ENCODE peak calls at places on chromosomes 4 and X, in five cellular contexts. One of them, this sample, is unnamed.

GRCh38 chrX:153321381-153322105 is at the start of gene PNMA6F:
- DNase-seq in trophoblast cell: no peak
- DNase-seq in sigmoid colon: no peak
- DNase-seq in NCI-H1092 treated with DMSO at 0.1 percent for 48 hours: no peak
- DNase-seq in midbrain: no peak
- DNase-seq in this sample: no peak

GRCh38 chr4:71184195-71184781 is 154.5 kb upstream of the SLC4A4 start:
- DNase-seq in trophoblast cell: peak; percentile 76
- DNase-seq in sigmoid colon: no peak
- DNase-seq in NCI-H1092 treated with DMSO at 0.1 percent for 48 hours: peak; percentile 24
- DNase-seq in midbrain: peak; percentile 71
- DNase-seq in this sample: peak; percentile 20

GRCh38 chr4:46016306-46016705 is 107.5 kb downstream of the GABRG1 start:
- DNase-seq in trophoblast cell: peak; percentile 7
- DNase-seq in sigmoid colon: no peak
- DNase-seq in NCI-H1092 treated with DMSO at 0.1 percent for 48 hours: no peak
- DNase-seq in midbrain: no peak
- DNase-seq in this sample: no peak

GRCh38 chrX:630922-631496 is 418 bp downstream of the SHOX start:
- DNase-seq in trophoblast cell: no peak
- DNase-seq in sigmoid colon: peak; percentile 41
- DNase-seq in NCI-H1092 treated with DMSO at 0.1 percent for 48 hours: no peak
- DNase-seq in midbrain: no peak
- DNase-seq in this sample: no peak

GRCh38 chr4:91256043-91256442 is 1047.7 kb upstream of the GRID2 start:
- DNase-seq in trophoblast cell: peak; percentile 8
- DNase-seq in sigmoid colon: no peak
- DNase-seq in NCI-H1092 treated with DMSO at 0.1 percent for 48 hours: no peak
- DNase-seq in midbrain: no peak
- DNase-seq in this sample: no peak

GRCh38 chr4:74365761-74366160 is 816 bp downstream of the EREG start:
- DNase-seq in trophoblast cell: no peak
- DNase-seq in sigmoid colon: peak; percentile 66
- DNase-seq in NCI-H1092 treated with DMSO at 0.1 percent for 48 hours: peak; percentile 35
- DNase-seq in midbrain: no peak
- DNase-seq in this sample: peak; percentile 59

GRCh38 chr4:91924625-91925024 is 379.1 kb upstream of the GRID2 start:
- DNase-seq in trophoblast cell: no peak
- DNase-seq in sigmoid colon: no peak
- DNase-seq in NCI-H1092 treated with DMSO at 0.1 percent for 48 hours: no peak
- DNase-seq in midbrain: no peak
- DNase-seq in this sample: no peak

GRCh38 chr4:113758361-113758760 is 3.2 kb downstream of the CAMK2D start:
- DNase-seq in trophoblast cell: no peak
- DNase-seq in sigmoid colon: no peak
- DNase-seq in NCI-H1092 treated with DMSO at 0.1 percent for 48 hours: no peak
- DNase-seq in midbrain: no peak
- DNase-seq in this sample: no peak

GRCh38 chr4:72394264-72394663 is 174.8 kb downstream of the ADAMTS3 start:
- DNase-seq in trophoblast cell: no peak
- DNase-seq in sigmoid colon: no peak
- DNase-seq in NCI-H1092 treated with DMSO at 0.1 percent for 48 hours: no peak
- DNase-seq in midbrain: no peak
- DNase-seq in this sample: no peak

GRCh38 chrX:10157545-10157944 is 770 bp downstream of the CLCN4 start:
- DNase-seq in trophoblast cell: peak; percentile 63
- DNase-seq in sigmoid colon: no peak
- DNase-seq in NCI-H1092 treated with DMSO at 0.1 percent for 48 hours: no peak
- DNase-seq in midbrain: no peak
- DNase-seq in this sample: no peak

GRCh38 chr4:24557036-24558022 is 27.0 kb downstream of the DHX15 start:
- DNase-seq in trophoblast cell: peak; percentile 81
- DNase-seq in sigmoid colon: no peak
- DNase-seq in NCI-H1092 treated with DMSO at 0.1 percent for 48 hours: no peak
- DNase-seq in midbrain: no peak
- DNase-seq in this sample: no peak

GRCh38 chrX:40031861-40032422 is 65.8 kb downstream of the BCOR start:
- DNase-seq in trophoblast cell: peak; percentile 94
- DNase-seq in sigmoid colon: no peak
- DNase-seq in NCI-H1092 treated with DMSO at 0.1 percent for 48 hours: no peak
- DNase-seq in midbrain: no peak
- DNase-seq in this sample: no peak

GRCh38 chr4:156118821-156119220 is 165.2 kb upstream of the CTSO start:
- DNase-seq in trophoblast cell: no peak
- DNase-seq in sigmoid colon: no peak
- DNase-seq in NCI-H1092 treated with DMSO at 0.1 percent for 48 hours: no peak
- DNase-seq in midbrain: no peak
- DNase-seq in this sample: no peak

GRCh38 chr4:37644962-37645361 is 41.2 kb downstream of the RELL1 start:
- DNase-seq in trophoblast cell: no peak
- DNase-seq in sigmoid colon: no peak
- DNase-seq in NCI-H1092 treated with DMSO at 0.1 percent for 48 hours: no peak
- DNase-seq in midbrain: no peak
- DNase-seq in this sample: no peak

GRCh38 chr4:6819295-6819694 is 36.8 kb downstream of the KIAA0232 start:
- DNase-seq in trophoblast cell: no peak
- DNase-seq in sigmoid colon: no peak
- DNase-seq in NCI-H1092 treated with DMSO at 0.1 percent for 48 hours: no peak
- DNase-seq in midbrain: no peak
- DNase-seq in this sample: no peak

GRCh38 chrX:51922561-51922960 is 29.1 kb downstream of the MAGED1 start:
- DNase-seq in trophoblast cell: no peak
- DNase-seq in sigmoid colon: no peak
- DNase-seq in NCI-H1092 treated with DMSO at 0.1 percent for 48 hours: no peak
- DNase-seq in midbrain: no peak
- DNase-seq in this sample: no peak

GRCh38 chrX:103817502-103817901 is 14.6 kb downstream of the RAB9B start:
- DNase-seq in trophoblast cell: peak; percentile 94
- DNase-seq in sigmoid colon: no peak
- DNase-seq in NCI-H1092 treated with DMSO at 0.1 percent for 48 hours: peak; percentile 42
- DNase-seq in midbrain: peak; percentile 67
- DNase-seq in this sample: peak; percentile 60

GRCh38 chr4:3786196-3786869 is 20.1 kb downstream of the ADRA2C start:
- DNase-seq in trophoblast cell: no peak
- DNase-seq in sigmoid colon: no peak
- DNase-seq in NCI-H1092 treated with DMSO at 0.1 percent for 48 hours: peak; percentile 94
- DNase-seq in midbrain: peak; percentile 73
- DNase-seq in this sample: peak; percentile 21

GRCh38 chrX:41421071-41421729 is 25.9 kb upstream of the NYX start:
- DNase-seq in trophoblast cell: no peak
- DNase-seq in sigmoid colon: no peak
- DNase-seq in NCI-H1092 treated with DMSO at 0.1 percent for 48 hours: no peak
- DNase-seq in midbrain: no peak
- DNase-seq in this sample: no peak

GRCh38 chr4:72971572-72971971 is 97.9 kb downstream of the COX18 start:
- DNase-seq in trophoblast cell: peak; percentile 44
- DNase-seq in sigmoid colon: no peak
- DNase-seq in NCI-H1092 treated with DMSO at 0.1 percent for 48 hours: no peak
- DNase-seq in midbrain: no peak
- DNase-seq in this sample: no peak

GRCh38 chr4:6688879-6689505 is 4.7 kb upstream of the S100P start:
- DNase-seq in trophoblast cell: peak; percentile 97
- DNase-seq in sigmoid colon: no peak
- DNase-seq in NCI-H1092 treated with DMSO at 0.1 percent for 48 hours: no peak
- DNase-seq in midbrain: no peak
- DNase-seq in this sample: no peak

GRCh38 chr4:25872851-25873631 is 10.3 kb upstream of the SEL1L3 start:
- DNase-seq in trophoblast cell: no peak
- DNase-seq in sigmoid colon: no peak
- DNase-seq in NCI-H1092 treated with DMSO at 0.1 percent for 48 hours: no peak
- DNase-seq in midbrain: no peak
- DNase-seq in this sample: no peak

GRCh38 chr4:7487464-7487863 is 52.7 kb upstream of the PSAPL1 start:
- DNase-seq in trophoblast cell: no peak
- DNase-seq in sigmoid colon: no peak
- DNase-seq in NCI-H1092 treated with DMSO at 0.1 percent for 48 hours: peak; percentile 22
- DNase-seq in midbrain: no peak
- DNase-seq in this sample: peak; percentile 29

GRCh38 chr4:94365304-94365703 is 22.7 kb upstream of the HPGDS start:
- DNase-seq in trophoblast cell: no peak
- DNase-seq in sigmoid colon: no peak
- DNase-seq in NCI-H1092 treated with DMSO at 0.1 percent for 48 hours: no peak
- DNase-seq in midbrain: no peak
- DNase-seq in this sample: no peak

GRCh38 chr4:128286474-128287158 is 997 bp downstream of the PGRMC2 start:
- DNase-seq in trophoblast cell: peak; percentile 57
- DNase-seq in sigmoid colon: no peak
- DNase-seq in NCI-H1092 treated with DMSO at 0.1 percent for 48 hours: peak; percentile 22
- DNase-seq in midbrain: no peak
- DNase-seq in this sample: peak; percentile 16

GRCh38 chrX:8091526-8091925 is 79.5 kb downstream of the VCX2 start:
- DNase-seq in trophoblast cell: no peak
- DNase-seq in sigmoid colon: no peak
- DNase-seq in NCI-H1092 treated with DMSO at 0.1 percent for 48 hours: no peak
- DNase-seq in midbrain: no peak
- DNase-seq in this sample: no peak

GRCh38 chr4:168549145-168549544 is 52.3 kb downstream of the PALLD start:
- DNase-seq in trophoblast cell: no peak
- DNase-seq in sigmoid colon: no peak
- DNase-seq in NCI-H1092 treated with DMSO at 0.1 percent for 48 hours: no peak
- DNase-seq in midbrain: no peak
- DNase-seq in this sample: no peak

GRCh38 chr4:111977419-111977965 is 167.8 kb upstream of the FAM241A start:
- DNase-seq in trophoblast cell: no peak
- DNase-seq in sigmoid colon: no peak
- DNase-seq in NCI-H1092 treated with DMSO at 0.1 percent for 48 hours: no peak
- DNase-seq in midbrain: no peak
- DNase-seq in this sample: no peak

GRCh38 chr4:1598641-1599481 is 85.3 kb downstream of the FAM53A start:
- DNase-seq in trophoblast cell: no peak
- DNase-seq in sigmoid colon: peak; percentile 41
- DNase-seq in NCI-H1092 treated with DMSO at 0.1 percent for 48 hours: no peak
- DNase-seq in midbrain: no peak
- DNase-seq in this sample: no peak

GRCh38 chr4:2076908-2077534 is 17.9 kb downstream of the NAT8L start:
- DNase-seq in trophoblast cell: no peak
- DNase-seq in sigmoid colon: peak; percentile 52
- DNase-seq in NCI-H1092 treated with DMSO at 0.1 percent for 48 hours: no peak
- DNase-seq in midbrain: no peak
- DNase-seq in this sample: no peak

GRCh38 chrX:136555694-136556093 is 23.7 kb downstream of the VGLL1 start:
- DNase-seq in trophoblast cell: no peak
- DNase-seq in sigmoid colon: no peak
- DNase-seq in NCI-H1092 treated with DMSO at 0.1 percent for 48 hours: no peak
- DNase-seq in midbrain: no peak
- DNase-seq in this sample: no peak

This sample was measured in NCI-H345.